ENCODE peak calls at places on chromosomes 4 and X, in eight cellular contexts. S is GM23338, H is adrenal gland, Q is breast epithelium, A is neural progenitor cell, F is BJ, R is fibroblast of the aortic adventitia, U is body of pancreas. C is an unnamed sample.
A peak's percentile ranks its signal among the peaks of the same experiment; 100 is the strongest.

GRCh38 chr4:157713342-157713741 is 459.5 kb downstream of the GASK1B start:
- DNase-seq in A (no peak), R (no peak), Q (no peak), F (no peak), S (no peak), U (no peak), H (no peak), C (no peak)

GRCh38 chr4:109952612-109953011 is 39.9 kb downstream of the EGF start:
- DNase-seq in Q (no peak), H (no peak), U (no peak), F (no peak), R (no peak), A (no peak), S (no peak), C (no peak)

GRCh38 chrX:52923781-52924241 is 26.7 kb downstream of the FAM156B start:
- DNase-seq in R (peak; percentile 66), A (no peak), U (peak; percentile 41), H (peak; percentile 41), Q (no peak), F (no peak), S (no peak), C (no peak)

GRCh38 chrX:45781901-45782553 is 581.4 kb upstream of the DIPK2B start:
- DNase-seq in A (peak; percentile 16), R (peak; percentile 80), U (no peak), S (peak; percentile 18), Q (no peak), H (no peak), F (no peak), C (no peak)

GRCh38 chr4:48012819-48013218 is 3.7 kb downstream of the CNGA1 start:
- DNase-seq in U (peak; percentile 29), R (peak; percentile 20), A (no peak), H (no peak), Q (no peak), F (no peak), S (no peak), C (no peak)

GRCh38 chrX:40130207-40130606 is 32.4 kb upstream of the BCOR start:
- DNase-seq in Q (no peak), A (no peak), U (no peak), S (no peak), F (no peak), R (peak; percentile 65), H (no peak), C (no peak)

GRCh38 chr4:124415206-124415605 is 297.3 kb downstream of the ANKRD50 start:
- DNase-seq in F (peak; percentile 18), Q (no peak), A (no peak), U (no peak), S (no peak), R (peak; percentile 65), H (no peak), C (no peak)

GRCh38 chr4:135354876-135355275 is 1153.3 kb upstream of the PABPC4L start:
- DNase-seq in S (no peak), H (no peak), R (no peak), A (no peak), Q (no peak), F (no peak), U (no peak), C (no peak)

GRCh38 chrX:101260435-101260834 is 30.7 kb downstream of the TAF7L start:
- DNase-seq in R (peak; percentile 9), U (no peak), S (peak; percentile 52), F (no peak), H (no peak), Q (no peak), A (peak; percentile 8), C (no peak)

GRCh38 chr4:160675550-160675949 is 1488.2 kb downstream of the FSTL5 start:
- DNase-seq in U (no peak), Q (no peak), F (no peak), A (no peak), S (no peak), H (no peak), R (no peak), C (no peak)

GRCh38 chrX:17374619-17375360 is at the start of gene NHS:
- DNase-seq in S (peak; percentile 84), A (peak; percentile 90), Q (peak; percentile 58), R (peak; percentile 72), H (peak; percentile 73), F (no peak), U (peak; percentile 32), C (no peak)

GRCh38 chr4:73904491-73904890 is 35.3 kb downstream of the CXCL1 start:
- DNase-seq in S (no peak), Q (no peak), A (no peak), H (no peak), U (no peak), R (peak; percentile 97), F (no peak), C (no peak)

GRCh38 chrX:119236599-119237525 is 777 bp downstream of the PGRMC1 start:
- DNase-seq in U (peak; percentile 58), A (peak; percentile 56), Q (no peak), H (peak; percentile 44), F (no peak), S (no peak), R (peak; percentile 68), C (no peak)

GRCh38 chr4:143357161-143357845 is 20.6 kb downstream of the GAB1 start:
- DNase-seq in F (no peak), S (no peak), Q (no peak), R (no peak), H (no peak), A (no peak), U (no peak), C (no peak)

GRCh38 chr4:17142232-17142711 is 243.8 kb upstream of the LDB2 start:
- DNase-seq in R (peak; percentile 94), Q (no peak), A (no peak), H (no peak), U (no peak), S (no peak), F (peak; percentile 71), C (no peak)

GRCh38 chrX:19750028-19750786 is 137.2 kb downstream of the SH3KBP1 start:
- DNase-seq in H (no peak), A (no peak), U (no peak), F (no peak), R (no peak), S (no peak), Q (no peak), C (no peak)

GRCh38 chr4:40856836-40857362 is 107.1 kb downstream of the NSUN7 start:
- DNase-seq in U (peak; percentile 57), Q (peak; percentile 53), H (peak; percentile 52), F (no peak), S (peak; percentile 95), R (peak; percentile 36), A (peak; percentile 92), C (no peak)

GRCh38 chr4:13548059-13548983 is 4.0 kb upstream of the NKX3-2 start:
- DNase-seq in S (peak; percentile 3), R (no peak), H (no peak), F (no peak), A (peak; percentile 55), Q (no peak), U (no peak), C (no peak)

GRCh38 chr4:138405934-138406567 is 163.9 kb upstream of the SLC7A11 start:
- DNase-seq in F (peak; percentile 60), H (no peak), R (peak; percentile 75), U (no peak), S (no peak), A (no peak), Q (no peak), C (no peak)

GRCh38 chrX:154761977-154762528 is 611 bp upstream of the DKC1 start:
- DNase-seq in F (no peak), R (no peak), Q (no peak), U (peak; percentile 19), A (no peak), S (no peak), H (peak; percentile 51), C (no peak)

GRCh38 chrX:154758696-154759095 is 4.0 kb upstream of the DKC1 start:
- DNase-seq in F (no peak), R (no peak), H (no peak), A (no peak), Q (no peak), U (no peak), S (no peak), C (no peak)

DNA sequence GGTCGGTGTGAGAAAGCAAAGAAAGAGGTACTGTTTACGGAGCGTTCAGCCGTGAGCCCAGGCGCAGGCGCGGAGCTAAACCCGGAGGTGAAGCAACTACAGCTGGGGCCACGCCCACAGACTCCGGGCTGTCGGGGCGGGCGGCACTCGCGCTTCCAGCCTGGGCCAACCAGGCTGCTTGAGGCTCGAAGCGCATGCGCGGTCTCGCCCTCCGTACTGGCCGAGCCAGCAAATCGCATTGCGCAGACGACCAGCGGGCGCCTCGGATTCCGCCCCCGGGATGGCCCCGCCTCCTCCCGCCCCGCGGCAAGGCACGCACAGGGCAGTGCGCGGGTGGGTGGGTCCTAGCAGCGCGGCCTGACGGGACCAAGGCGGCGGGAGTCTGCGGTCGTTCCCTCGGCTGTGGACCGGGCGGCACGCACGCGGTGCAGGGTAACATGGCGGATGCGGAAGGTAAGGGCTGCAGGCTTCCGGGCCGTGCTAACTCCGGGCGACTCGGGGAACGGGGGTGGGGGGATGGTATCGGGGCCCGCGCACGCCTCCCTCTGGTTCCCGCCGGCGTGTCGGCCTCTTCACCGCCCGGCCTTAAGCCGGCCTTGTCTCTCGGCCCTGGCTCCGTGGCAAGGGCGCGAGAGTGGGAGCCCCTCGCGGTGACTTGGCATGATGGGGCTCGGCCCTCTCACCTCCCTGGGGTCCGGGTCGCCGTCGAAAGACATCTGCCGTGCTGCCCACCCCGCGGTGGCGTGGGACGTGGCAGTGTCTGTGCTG is at the start of gene DKC1:
- DNase-seq in H (peak; percentile 96), U (peak; percentile 97), A (peak; percentile 98), Q (peak; percentile 91), R (peak; percentile 94), S (peak; percentile 92), F (peak; percentile 77), C (no peak)
- TF ChIP-seq CTCF in H (peak; percentile 10), U (no peak), A (peak; percentile 19), Q (no peak), R (no peak), S (no peak), F (peak; percentile 27), C (no peak)

GRCh38 chr4:88820723-88821368 is 123.2 kb upstream of the NAP1L5 start:
- DNase-seq in Q (no peak), U (no peak), H (no peak), F (no peak), A (no peak), R (no peak), S (peak; percentile 12), C (no peak)
- H3K4me3 ChIP-seq in Q (peak overlapping the region; percentile 60), U (no peak overlapping the region), H (no peak overlapping the region), F (no peak overlapping the region), A (no peak overlapping the region), R (peak overlapping the region; percentile 52), S (no peak overlapping the region), C (peak overlapping the region; percentile 72)

DNA sequence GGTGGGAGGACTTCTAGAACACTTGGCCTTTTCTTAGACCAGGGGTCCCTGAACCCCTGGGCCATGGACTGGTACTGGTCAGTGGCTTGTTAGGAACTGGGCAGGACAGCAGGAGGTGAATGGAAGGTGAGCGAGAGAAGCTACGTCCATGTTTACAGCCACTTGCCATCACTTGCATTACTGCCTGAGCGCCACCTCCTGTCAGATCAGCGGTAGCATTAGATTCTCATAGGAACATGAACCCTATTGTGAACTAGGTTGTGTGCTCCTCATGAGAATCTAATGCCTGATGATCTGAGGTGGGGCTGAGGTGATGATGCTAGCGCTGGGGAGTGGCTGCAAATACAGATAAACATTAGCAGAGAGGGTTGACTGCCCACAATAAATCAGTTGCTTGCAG is 100.9 kb upstream of the IGFBP7 start:
- DNase-seq in F (no peak), S (no peak), Q (no peak), H (no peak), U (no peak), A (no peak), R (no peak), C (no peak)
- TF ChIP-seq CTCF in F (no peak), S (peak; percentile 47), Q (no peak), H (no peak), U (no peak), A (no peak), R (no peak), C (no peak)

GRCh38 chr4:114600066-114600552 is 1.5 kb downstream of the UGT8 start:
- DNase-seq in F (no peak), H (no peak), S (no peak), Q (no peak), A (peak; percentile 20), U (no peak), R (no peak), C (no peak)
- H3K4me3 ChIP-seq in F (no peak overlapping the region), H (no peak overlapping the region), S (peak overlapping the region; percentile 83), Q (peak overlapping the region; percentile 65), A (peak overlapping the region; percentile 81), U (peak overlapping the region; percentile 49), R (no peak overlapping the region), C (peak overlapping the region; percentile 84)

C was measured in epithelial cell of proximal tubule.